ENCODE peak calls at places on chromosomes 3 and 15, in four cellular contexts. O is kidney, W is mesenchymal stem cell, X is A549. K is an unnamed sample.

GRCh38 chr3:67311440-67311839 is 313.3 kb downstream of the KBTBD8 start:
- DNase-seq in O (no peak), W (no peak), X (no peak), K (no peak)

GRCh38 chr3:115301364-115301860 is 154.3 kb upstream of the ZBTB20 start:
- DNase-seq in O (no peak), W (no peak), X (no peak), K (no peak)

GRCh38 chr15:71103102-71103676 is 12.1 kb upstream of the THSD4 start:
- DNase-seq in O (no peak), W (peak), X (peak), K (no peak)

GRCh38 chr15:69145694-69146492 is 14.5 kb upstream of the GLCE start:
- DNase-seq in O (no peak), W (peak), X (no peak), K (peak)

GRCh38 chr3:112681822-112682325 is 40.9 kb upstream of the CCDC80 start:
- DNase-seq in O (no peak), W (peak), X (no peak), K (no peak)

GRCh38 chr3:178707632-178708031 is 171.4 kb downstream of the KCNMB2 start:
- DNase-seq in O (no peak), W (no peak), X (no peak), K (no peak)

GRCh38 chr3:161142486-161142885 is 37.3 kb upstream of the B3GALNT1 start:
- DNase-seq in O (no peak), W (no peak), X (no peak), K (no peak)

GRCh38 chr3:71156062-71156665 is 427.4 kb downstream of the FOXP1 start:
- DNase-seq in O (no peak), W (no peak), X (no peak), K (no peak)

GRCh38 chr3:12895391-12896205 is 54.2 kb upstream of the RPL32 start:
- DNase-seq in O (peak), W (peak), X (no peak), K (no peak)

GRCh38 chr3:111923095-111923771 is 55.6 kb upstream of the ABHD10 start:
- DNase-seq in O (no peak), W (no peak), X (peak), K (no peak)

GRCh38 chr3:149449100-149449654 is 25.3 kb upstream of the TM4SF4 start:
- DNase-seq in O (no peak), W (no peak), X (no peak), K (no peak)

GRCh38 chr15:80275946-80276345 is 23.9 kb upstream of the CTXND1 start:
- DNase-seq in O (no peak), W (no peak), X (peak), K (no peak)

GRCh38 chr15:71231678-71232224 is 116.5 kb downstream of the THSD4 start:
- DNase-seq in O (no peak), W (peak), X (no peak), K (no peak)

GRCh38 chr15:57356636-57357035 is 19.7 kb upstream of the CGNL1 start:
- DNase-seq in O (no peak), W (peak), X (no peak), K (no peak)

GRCh38 chr3:37762698-37763097 is 99.0 kb upstream of the CTDSPL start:
- DNase-seq in O (no peak), W (peak), X (no peak), K (no peak)

GRCh38 chr3:38742551-38742950 is 73.5 kb downstream of the SCN10A start:
- DNase-seq in O (no peak), W (no peak), X (no peak), K (no peak)

GRCh38 chr3:43758826-43759225 is 68.1 kb downstream of the ABHD5 start:
- DNase-seq in O (no peak), W (no peak), X (no peak), K (no peak)

DNA sequence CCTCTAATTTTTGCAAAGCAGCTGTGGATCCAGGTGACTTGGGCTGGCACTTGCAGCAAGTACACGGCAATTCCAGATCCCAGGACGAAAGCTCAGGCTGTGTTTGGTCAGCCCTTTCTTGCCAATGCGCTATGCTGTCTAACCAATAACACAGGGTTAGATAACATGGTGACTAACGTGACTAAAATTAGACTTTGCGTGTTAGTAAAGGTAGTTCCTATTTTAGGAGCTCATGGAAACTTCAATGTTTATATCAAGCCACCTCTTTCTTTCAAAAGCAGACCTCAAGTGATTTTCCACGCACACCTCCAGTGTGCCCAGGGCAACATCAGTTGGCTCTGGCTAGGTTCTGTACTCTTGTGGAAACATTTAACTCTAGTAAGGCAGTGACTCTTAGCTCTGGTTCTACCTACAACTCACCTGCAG is 32.5 kb downstream of the CDCP1 start:
- DNase-seq in O (no peak), W (peak), X (no peak), K (no peak)
- H3K27ac ChIP-seq in O (no peak), W (no peak), X (no peak), K (no peak)

GRCh38 chr3:171255236-171255806 is 204.9 kb downstream of the TNIK start:
- DNase-seq in O (no peak), W (no peak), X (no peak), K (no peak)
- H3K27ac ChIP-seq in O (no peak), W (no peak), X (no peak), K (no peak)

GRCh38 chr15:73989001-73989798 is 2.9 kb downstream of the STOML1 start:
- DNase-seq in O (no peak), W (peak), X (peak), K (no peak)
- H3K27ac ChIP-seq in O (peak), W (peak), X (peak), K (no peak)

DNA sequence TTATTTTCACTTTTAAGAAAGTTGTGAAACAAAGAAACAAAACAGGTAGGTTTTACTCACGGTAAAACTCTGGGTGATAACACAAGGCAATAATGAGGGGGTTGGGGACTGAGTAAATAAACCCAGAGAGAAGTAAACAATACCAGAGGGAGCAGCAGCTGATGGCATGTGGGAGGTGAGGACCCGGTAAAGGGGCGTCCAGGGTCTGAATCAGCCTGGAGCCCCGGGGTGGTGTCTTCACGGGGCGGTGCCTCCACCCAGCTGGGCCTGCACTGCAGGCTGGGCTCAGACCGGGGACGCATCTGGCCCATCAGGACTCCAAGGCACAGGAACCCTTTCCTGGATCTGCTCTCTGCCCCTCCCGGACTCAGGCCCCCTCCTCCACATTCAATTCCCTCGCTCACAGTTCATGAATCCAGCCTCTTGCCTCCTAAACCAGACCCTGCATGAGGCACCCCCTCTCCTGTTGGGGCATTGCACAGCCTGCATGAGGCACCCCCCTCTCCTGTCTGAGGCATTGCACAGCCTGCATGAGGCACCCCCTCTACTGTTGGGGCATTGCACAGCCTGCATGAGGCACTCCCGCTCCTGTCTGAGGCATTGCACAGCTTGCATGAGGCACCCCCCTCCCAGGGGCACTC is 73.9 kb upstream of the MFGE8 start:
- DNase-seq in O (no peak), W (no peak), X (peak), K (no peak)
- H3K27ac ChIP-seq in O (no peak), W (no peak), X (peak), K (no peak)

DNA sequence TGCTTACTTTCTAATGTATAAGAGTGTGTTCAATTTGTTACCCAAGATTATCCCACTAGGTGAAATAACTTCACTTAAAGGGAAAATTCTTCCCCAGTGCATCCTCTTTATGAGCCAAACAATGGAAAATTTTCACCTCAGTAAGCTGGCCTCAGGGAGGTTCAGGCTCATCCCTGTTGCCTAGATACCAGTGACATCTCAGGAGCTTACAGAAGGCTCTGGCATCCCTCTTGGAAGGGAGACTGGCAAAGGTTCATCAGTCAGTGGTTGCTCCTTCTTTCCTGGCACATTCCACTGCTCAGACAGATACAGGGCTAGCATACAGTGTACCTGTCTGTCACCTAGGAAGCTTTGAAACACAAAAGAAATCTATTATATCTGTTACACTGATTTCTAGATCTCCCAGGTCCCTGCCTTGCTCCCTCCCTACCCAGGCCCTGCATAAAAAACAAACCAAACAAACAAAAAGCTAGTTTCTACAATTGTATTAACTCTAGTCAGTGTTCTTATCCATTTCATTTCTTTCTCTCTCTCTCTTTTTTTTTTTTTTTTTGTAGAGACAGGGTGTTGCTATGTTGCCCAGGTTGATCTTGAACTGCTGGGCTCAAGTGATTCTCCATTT is 1.7 kb downstream of the IP6K2 start:
- DNase-seq in O (no peak), W (peak), X (peak), K (no peak)
- H3K27ac ChIP-seq in O (no peak), W (no peak), X (no peak), K (no peak)

GRCh38 chr3:153397806-153398205 is 235.8 kb downstream of the RAP2B start:
- DNase-seq in O (no peak), W (no peak), X (no peak), K (no peak)
- H3K27ac ChIP-seq in O (no peak), W (no peak), X (no peak), K (no peak)

GRCh38 chr3:170528731-170529130 is 57.1 kb downstream of the SLC7A14 start:
- DNase-seq in O (no peak), W (no peak), X (no peak), K (no peak)
- H3K27ac ChIP-seq in O (no peak), W (no peak), X (no peak), K (no peak)

GRCh38 chr3:59899068-59899467 is 849.2 kb upstream of the CFAP20DC start:
- DNase-seq in O (no peak), W (no peak), X (no peak), K (no peak)
- H3K27ac ChIP-seq in O (no peak), W (no peak), X (no peak), K (no peak)

GRCh38 chr15:98943609-98944111 is 63.9 kb downstream of the PGPEP1L start:
- DNase-seq in O (no peak), W (peak), X (no peak), K (no peak)
- H3K27ac ChIP-seq in O (no peak), W (no peak), X (peak), K (no peak)

GRCh38 chr3:16069149-16069922 is 105.1 kb upstream of the GALNT15 start:
- DNase-seq in O (no peak), W (peak), X (peak), K (no peak)

GRCh38 chr3:16066975-16067374 is 107.5 kb upstream of the GALNT15 start:
- DNase-seq in O (no peak), W (peak), X (peak), K (no peak)

GRCh38 chr3:16070707-16071106 is 103.8 kb upstream of the GALNT15 start:
- DNase-seq in O (no peak), W (no peak), X (no peak), K (no peak)

GRCh38 chr3:16066545-16066944 is 107.9 kb upstream of the GALNT15 start:
- DNase-seq in O (no peak), W (no peak), X (no peak), K (no peak)

GRCh38 chr3:16067837-16068471 is 106.5 kb upstream of the GALNT15 start:
- DNase-seq in O (no peak), W (peak), X (peak), K (no peak)
- H3K27ac ChIP-seq in O (no peak), W (peak), X (peak), K (no peak)

K was measured in substantia nigra.